ENCODE peak calls at places on chromosomes 12 and 14, in four cellular contexts. G is CD4-positive, alpha-beta memory T cell; K is NK-92 treated with Interleukin-12 subunit alpha and Interleukin-12 subunit beta, amount 100 ng/mL, for 24 hours; Z is Right ventricle myocardium superior. A is an unnamed sample.

GRCh38 chr12:13093850-13094225 is 9.6 kb downstream of the GSG1 start:
- DNase-seq in G (no peak), K (no peak), Z (no peak), A (no peak)

GRCh38 chr12:132490481-132491348 is 764 bp downstream of the FBRSL1 start:
- DNase-seq in G (no peak), K (no peak), Z (no peak), A (no peak)

GRCh38 chr14:102776761-102777710 is at the start of gene TRAF3:
- DNase-seq in G (peak; percentile 91), K (peak; percentile 73), Z (peak; percentile 82), A (peak; percentile 33)

GRCh38 chr14:75328575-75328974 is 49.9 kb downstream of the FOS start:
- DNase-seq in G (no peak), K (no peak), Z (no peak), A (no peak)

GRCh38 chr12:98002887-98003493 is 512.4 kb upstream of the TMPO start:
- DNase-seq in G (peak; percentile 4), K (no peak), Z (no peak), A (no peak)

GRCh38 chr12:125029756-125030358 is 35.4 kb upstream of the AACS start:
- DNase-seq in G (no peak), K (no peak), Z (no peak), A (no peak)

GRCh38 chr12:104411826-104412626 is 44.7 kb upstream of the CHST11 start:
- DNase-seq in G (no peak), K (no peak), Z (no peak), A (no peak)

GRCh38 chr12:119258149-119258548 is 76.4 kb upstream of the CCDC60 start:
- DNase-seq in G (no peak), K (no peak), Z (no peak), A (no peak)

GRCh38 chr12:25794580-25794979 is 163.9 kb upstream of the RASSF8 start:
- DNase-seq in G (no peak), K (no peak), Z (no peak), A (no peak)

GRCh38 chr12:25775968-25776367 is 182.5 kb upstream of the RASSF8 start:
- DNase-seq in G (no peak), K (no peak), Z (no peak), A (no peak)

GRCh38 chr14:46964378-46964777 is 312.8 kb upstream of the RPL10L start:
- DNase-seq in G (no peak), K (no peak), Z (no peak), A (no peak)

GRCh38 chr12:114245555-114245954 is 160.4 kb downstream of the TBX5 start:
- DNase-seq in G (no peak), K (no peak), Z (no peak), A (no peak)